ENCODE peak calls at places on chromosome 13, in four cellular contexts. S is heart left ventricle; F is activated CD8-positive, alpha-beta T cell treated with anti-CD3 and anti-CD28 coated beads for 36 hours; A is WERI-Rb-1. H is an unnamed sample.

GRCh38 chr13:105787518-105788085 is 747.9 kb downstream of the EFNB2 start:
- DNase-seq in S (no peak), F (no peak), A (no peak), H (no peak)

GRCh38 chr13:65914707-65915106 is 1315.4 kb downstream of the PCDH9 start:
- DNase-seq in A (no peak), F (no peak), S (no peak), H (no peak)

GRCh38 chr13:71067164-71067815 is 799.7 kb downstream of the DACH1 start:
- DNase-seq in A (peak), S (no peak), F (no peak), H (no peak)

GRCh38 chr13:50052478-50052877 is 37.2 kb downstream of the KCNRG start:
- DNase-seq in S (no peak), A (no peak), F (no peak), H (no peak)

GRCh38 chr13:27425151-27425917 is 915 bp downstream of the GTF3A start:
- DNase-seq in F (peak), A (no peak), S (no peak), H (no peak)

GRCh38 chr13:114022309-114022669 is 48.4 kb upstream of the C13orf46 start:
- DNase-seq in A (no peak), F (no peak), S (no peak), H (no peak)

GRCh38 chr13:111314852-111315251 is 5.6 kb upstream of the TEX29 start:
- DNase-seq in F (no peak), A (no peak), S (no peak), H (no peak)

GRCh38 chr13:27040826-27041108 is 130.8 kb downstream of the USP12 start:
- DNase-seq in S (no peak), A (no peak), F (no peak), H (no peak)

GRCh38 chr13:51534075-51534817 is 50.0 kb upstream of the WDFY2 start:
- DNase-seq in F (peak), S (peak), A (no peak), H (no peak)

GRCh38 chr13:102440259-102440936 is 38.5 kb upstream of the FGF14 start:
- DNase-seq in F (no peak), A (no peak), S (no peak), H (no peak)

GRCh38 chr13:26473571-26474230 is 83.8 kb upstream of the WASF3 start:
- DNase-seq in S (no peak), F (no peak), A (no peak), H (no peak)

GRCh38 chr13:49933511-49933910 is 2.6 kb downstream of the SPRYD7 start:
- DNase-seq in F (no peak), S (no peak), A (no peak), H (no peak)

GRCh38 chr13:32409561-32410440 is 18.1 kb downstream of the N4BP2L1 start:
- DNase-seq in S (peak), F (no peak), A (no peak), H (no peak)

GRCh38 chr13:73141292-73141771 is 82.5 kb downstream of the KLF5 start:
- DNase-seq in F (no peak), S (no peak), A (no peak), H (no peak)

GRCh38 chr13:29362849-29363604 is 232.5 kb downstream of the SLC7A1 start:
- DNase-seq in A (peak), S (peak), F (peak), H (peak)

GRCh38 chr13:110200276-110200675 is 106.7 kb downstream of the COL4A1 start:
- DNase-seq in F (no peak), A (no peak), S (no peak), H (no peak)

GRCh38 chr13:75963318-75963717 is 327.2 kb downstream of the LMO7 start:
- DNase-seq in A (no peak), F (no peak), S (no peak), H (no peak)

GRCh38 chr13:112445411-112446271 is 69.5 kb downstream of the SPACA7 start:
- DNase-seq in S (no peak), F (no peak), A (no peak), H (no peak)

GRCh38 chr13:50991624-50992610 is 82.3 kb downstream of the RNASEH2B start:
- DNase-seq in A (no peak), S (no peak), F (peak), H (peak)

DNA sequence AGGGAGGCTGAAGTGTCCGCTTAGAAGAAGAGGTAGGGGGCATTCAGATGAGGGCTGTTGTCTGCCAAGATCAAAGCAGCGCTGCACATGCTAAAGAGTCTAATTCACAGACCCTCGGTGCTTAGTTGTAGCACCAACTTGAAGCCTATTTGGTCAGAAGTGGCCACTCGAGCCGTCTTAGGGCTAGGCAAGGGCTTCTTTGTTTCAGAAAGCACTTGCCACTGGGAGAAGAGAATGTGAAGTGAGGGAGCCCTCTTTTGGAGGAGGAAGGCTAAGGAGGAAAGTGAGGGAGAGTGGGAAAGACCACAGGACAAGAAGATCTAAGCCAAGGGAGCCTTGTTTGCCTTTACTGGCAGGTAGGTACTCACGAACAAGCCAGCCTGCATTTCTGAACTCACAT is 313.4 kb upstream of the TMTC4 start:
- DNase-seq in F (no peak), A (peak), S (no peak), H (no peak)
- TF ChIP-seq CTCF in F (no peak), A (peak), S (no peak), H (no peak)

GRCh38 chr13:94620286-94620896 is 18.7 kb downstream of the GPR180 start:
- DNase-seq in F (peak), S (no peak), A (peak), H (peak)
- TF ChIP-seq CTCF in F (peak), S (peak), A (peak), H (peak)

GRCh38 chr13:48094781-48095502 is at the start of gene MED4:
- DNase-seq in A (peak), S (peak), F (peak), H (peak)
- TF ChIP-seq CTCF in A (peak), S (peak), F (peak), H (peak)

GRCh38 chr13:45582533-45583076 is 32.9 kb downstream of the ERICH6B start:
- DNase-seq in S (no peak), F (no peak), A (no peak), H (no peak)

GRCh38 chr13:45587897-45588296 is 27.6 kb downstream of the ERICH6B start:
- DNase-seq in S (no peak), A (no peak), F (no peak), H (no peak)

DNA sequence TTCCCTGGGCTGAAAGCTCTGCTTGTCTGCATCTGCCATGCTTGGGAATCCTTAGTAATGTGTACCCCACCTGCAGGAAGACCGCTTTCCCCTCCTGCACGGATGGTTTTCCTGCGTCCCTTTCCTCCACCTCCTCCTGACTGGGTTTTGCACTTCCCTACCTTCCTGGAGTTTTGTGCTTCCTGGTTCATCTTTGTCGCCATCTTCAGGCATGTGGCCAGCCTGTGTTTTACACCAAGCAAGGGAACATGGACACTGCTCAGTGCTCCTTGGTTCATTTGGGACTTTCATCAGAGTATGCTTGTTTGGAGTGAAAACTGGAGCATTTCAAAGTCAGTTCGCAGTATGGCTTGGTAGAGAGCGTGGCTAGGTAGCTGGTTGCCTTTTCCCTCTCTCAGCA is 30.7 kb downstream of the ERICH6B start:
- DNase-seq in S (no peak), A (no peak), F (no peak), H (no peak)
- TF ChIP-seq CTCF in S (no peak), A (peak), F (no peak), H (no peak)